ENCODE peak calls at places on chromosomes 13 and 19, in nine cellular contexts. One of them, this sample, is unnamed.

GRCh38 chr13:39900106-39900750 is 244.8 kb downstream of the COG6 start:
- DNase-seq in SHP77 treated with DMSO at 0.1 percent for 48 hours: no peak
- DNase-seq in CD8-positive, alpha-beta T cell: no peak
- DNase-seq in CD4-positive, alpha-beta T cell: no peak
- DNase-seq in stimulated activated CD4-positive, alpha-beta T cell treated with anti-CD3 and anti-CD28 coated beads, Interleukin-4, amount 100 ng/mL, for 1 hour: no peak
- DNase-seq in hypothalamus: no peak
- DNase-seq in amniotic stem cell: no peak
- DNase-seq in GM20000: no peak
- DNase-seq in EH: no peak
- DNase-seq in this sample: no peak

GRCh38 chr19:50465000-50465399 is 11.3 kb upstream of the EMC10 start:
- DNase-seq in SHP77 treated with DMSO at 0.1 percent for 48 hours: no peak
- DNase-seq in CD8-positive, alpha-beta T cell: no peak
- DNase-seq in CD4-positive, alpha-beta T cell: no peak
- DNase-seq in stimulated activated CD4-positive, alpha-beta T cell treated with anti-CD3 and anti-CD28 coated beads, Interleukin-4, amount 100 ng/mL, for 1 hour: no peak
- DNase-seq in hypothalamus: no peak
- DNase-seq in amniotic stem cell: no peak
- DNase-seq in GM20000: no peak
- DNase-seq in EH: no peak
- DNase-seq in this sample: no peak

GRCh38 chr19:1690570-1691307 is 38.3 kb upstream of the TCF3 start:
- DNase-seq in SHP77 treated with DMSO at 0.1 percent for 48 hours: no peak
- DNase-seq in CD8-positive, alpha-beta T cell: no peak
- DNase-seq in CD4-positive, alpha-beta T cell: peak
- DNase-seq in stimulated activated CD4-positive, alpha-beta T cell treated with anti-CD3 and anti-CD28 coated beads, Interleukin-4, amount 100 ng/mL, for 1 hour: peak
- DNase-seq in hypothalamus: no peak
- DNase-seq in amniotic stem cell: no peak
- DNase-seq in GM20000: peak
- DNase-seq in EH: peak
- DNase-seq in this sample: no peak

GRCh38 chr19:35248310-35249145 is at the start of gene LSR:
- DNase-seq in SHP77 treated with DMSO at 0.1 percent for 48 hours: no peak
- DNase-seq in CD8-positive, alpha-beta T cell: peak
- DNase-seq in CD4-positive, alpha-beta T cell: peak
- DNase-seq in stimulated activated CD4-positive, alpha-beta T cell treated with anti-CD3 and anti-CD28 coated beads, Interleukin-4, amount 100 ng/mL, for 1 hour: peak
- DNase-seq in hypothalamus: no peak
- DNase-seq in amniotic stem cell: no peak
- DNase-seq in GM20000: peak
- DNase-seq in EH: no peak
- DNase-seq in this sample: peak

GRCh38 chr13:106680796-106681482 is 113.0 kb upstream of the ARGLU1 start:
- DNase-seq in SHP77 treated with DMSO at 0.1 percent for 48 hours: no peak
- DNase-seq in CD8-positive, alpha-beta T cell: no peak
- DNase-seq in CD4-positive, alpha-beta T cell: no peak
- DNase-seq in stimulated activated CD4-positive, alpha-beta T cell treated with anti-CD3 and anti-CD28 coated beads, Interleukin-4, amount 100 ng/mL, for 1 hour: no peak
- DNase-seq in hypothalamus: peak
- DNase-seq in amniotic stem cell: no peak
- DNase-seq in GM20000: no peak
- DNase-seq in EH: no peak
- DNase-seq in this sample: no peak

GRCh38 chr13:49148405-49148804 is 71.7 kb upstream of the MLNR start:
- DNase-seq in SHP77 treated with DMSO at 0.1 percent for 48 hours: no peak
- DNase-seq in CD8-positive, alpha-beta T cell: no peak
- DNase-seq in CD4-positive, alpha-beta T cell: no peak
- DNase-seq in stimulated activated CD4-positive, alpha-beta T cell treated with anti-CD3 and anti-CD28 coated beads, Interleukin-4, amount 100 ng/mL, for 1 hour: no peak
- DNase-seq in hypothalamus: no peak
- DNase-seq in amniotic stem cell: no peak
- DNase-seq in GM20000: no peak
- DNase-seq in EH: no peak
- DNase-seq in this sample: no peak

GRCh38 chr13:19591864-19592263 is 30.5 kb upstream of the TPTE2 start:
- DNase-seq in SHP77 treated with DMSO at 0.1 percent for 48 hours: no peak
- DNase-seq in CD8-positive, alpha-beta T cell: no peak
- DNase-seq in CD4-positive, alpha-beta T cell: no peak
- DNase-seq in stimulated activated CD4-positive, alpha-beta T cell treated with anti-CD3 and anti-CD28 coated beads, Interleukin-4, amount 100 ng/mL, for 1 hour: no peak
- DNase-seq in hypothalamus: no peak
- DNase-seq in amniotic stem cell: no peak
- DNase-seq in GM20000: no peak
- DNase-seq in EH: no peak
- DNase-seq in this sample: no peak

GRCh38 chr19:41998246-41999020 is 4.4 kb upstream of the ATP1A3 start:
- DNase-seq in SHP77 treated with DMSO at 0.1 percent for 48 hours: peak
- DNase-seq in CD8-positive, alpha-beta T cell: no peak
- DNase-seq in CD4-positive, alpha-beta T cell: peak
- DNase-seq in stimulated activated CD4-positive, alpha-beta T cell treated with anti-CD3 and anti-CD28 coated beads, Interleukin-4, amount 100 ng/mL, for 1 hour: peak
- DNase-seq in hypothalamus: peak
- DNase-seq in amniotic stem cell: no peak
- DNase-seq in GM20000: peak
- DNase-seq in EH: peak
- DNase-seq in this sample: no peak

GRCh38 chr13:30745917-30746686 is 10.8 kb downstream of the ALOX5AP start:
- DNase-seq in SHP77 treated with DMSO at 0.1 percent for 48 hours: no peak
- DNase-seq in CD8-positive, alpha-beta T cell: no peak
- DNase-seq in CD4-positive, alpha-beta T cell: no peak
- DNase-seq in stimulated activated CD4-positive, alpha-beta T cell treated with anti-CD3 and anti-CD28 coated beads, Interleukin-4, amount 100 ng/mL, for 1 hour: no peak
- DNase-seq in hypothalamus: no peak
- DNase-seq in amniotic stem cell: no peak
- DNase-seq in GM20000: no peak
- DNase-seq in EH: no peak
- DNase-seq in this sample: no peak

GRCh38 chr13:95391785-95392184 is 90.5 kb upstream of the ABCC4 start:
- DNase-seq in SHP77 treated with DMSO at 0.1 percent for 48 hours: no peak
- DNase-seq in CD8-positive, alpha-beta T cell: no peak
- DNase-seq in CD4-positive, alpha-beta T cell: no peak
- DNase-seq in stimulated activated CD4-positive, alpha-beta T cell treated with anti-CD3 and anti-CD28 coated beads, Interleukin-4, amount 100 ng/mL, for 1 hour: no peak
- DNase-seq in hypothalamus: no peak
- DNase-seq in amniotic stem cell: no peak
- DNase-seq in GM20000: no peak
- DNase-seq in EH: no peak
- DNase-seq in this sample: no peak

GRCh38 chr19:48495391-48495790 is 16.2 kb downstream of the LMTK3 start:
- DNase-seq in SHP77 treated with DMSO at 0.1 percent for 48 hours: no peak
- DNase-seq in CD8-positive, alpha-beta T cell: no peak
- DNase-seq in CD4-positive, alpha-beta T cell: no peak
- DNase-seq in stimulated activated CD4-positive, alpha-beta T cell treated with anti-CD3 and anti-CD28 coated beads, Interleukin-4, amount 100 ng/mL, for 1 hour: no peak
- DNase-seq in hypothalamus: no peak
- DNase-seq in amniotic stem cell: no peak
- DNase-seq in GM20000: no peak
- DNase-seq in EH: no peak
- DNase-seq in this sample: no peak

GRCh38 chr13:41909524-41909923 is 51.4 kb downstream of the VWA8 start:
- DNase-seq in SHP77 treated with DMSO at 0.1 percent for 48 hours: no peak
- DNase-seq in CD8-positive, alpha-beta T cell: no peak
- DNase-seq in CD4-positive, alpha-beta T cell: no peak
- DNase-seq in stimulated activated CD4-positive, alpha-beta T cell treated with anti-CD3 and anti-CD28 coated beads, Interleukin-4, amount 100 ng/mL, for 1 hour: no peak
- DNase-seq in hypothalamus: no peak
- DNase-seq in amniotic stem cell: no peak
- DNase-seq in GM20000: no peak
- DNase-seq in EH: no peak
- DNase-seq in this sample: no peak

GRCh38 chr13:30998548-30999140 is 66.2 kb downstream of the TEX26 start:
- DNase-seq in SHP77 treated with DMSO at 0.1 percent for 48 hours: no peak
- DNase-seq in CD8-positive, alpha-beta T cell: no peak
- DNase-seq in CD4-positive, alpha-beta T cell: no peak
- DNase-seq in stimulated activated CD4-positive, alpha-beta T cell treated with anti-CD3 and anti-CD28 coated beads, Interleukin-4, amount 100 ng/mL, for 1 hour: no peak
- DNase-seq in hypothalamus: no peak
- DNase-seq in amniotic stem cell: peak
- DNase-seq in GM20000: no peak
- DNase-seq in EH: peak
- DNase-seq in this sample: no peak

GRCh38 chr13:76993021-76993420 is 1.1 kb downstream of the CLN5 start:
- DNase-seq in SHP77 treated with DMSO at 0.1 percent for 48 hours: no peak
- DNase-seq in CD8-positive, alpha-beta T cell: no peak
- DNase-seq in CD4-positive, alpha-beta T cell: no peak
- DNase-seq in stimulated activated CD4-positive, alpha-beta T cell treated with anti-CD3 and anti-CD28 coated beads, Interleukin-4, amount 100 ng/mL, for 1 hour: no peak
- DNase-seq in hypothalamus: no peak
- DNase-seq in amniotic stem cell: no peak
- DNase-seq in GM20000: no peak
- DNase-seq in EH: peak
- DNase-seq in this sample: no peak

This sample was measured in CD4-positive, alpha-beta memory T cell.